ENCODE peak calls at places on chromosomes 12 and 14, in seven cellular contexts. J, B, V, R, A, L and U are unnamed samples.

GRCh38 chr14:104726600-104727451 is 2.8 kb downstream of the ADSS1 start:
- DNase-seq in L (no peak), V (no peak), A (no peak), J (no peak), R (no peak), B (no peak), U (no peak)

GRCh38 chr14:51533160-51533559 is 118.5 kb upstream of the FRMD6 start:
- DNase-seq in R (peak), V (no peak), A (no peak), L (peak), B (peak), J (no peak), U (no peak)

GRCh38 chr14:37931998-37932397 is 275.7 kb upstream of the SSTR1 start:
- DNase-seq in V (no peak), J (no peak), L (no peak), A (no peak), B (no peak), R (no peak), U (no peak)

GRCh38 chr12:123983822-123984485 is 10.9 kb downstream of the ZNF664 start:
- DNase-seq in J (no peak), A (no peak), R (peak), L (no peak), B (peak), V (peak), U (peak)

GRCh38 chr14:54606178-54606577 is 39.2 kb downstream of the SAMD4A start:
- DNase-seq in J (no peak), V (no peak), A (peak), L (no peak), R (no peak), B (peak), U (no peak)

GRCh38 chr12:76470028-76470939 is 89.3 kb downstream of the OSBPL8 start:
- DNase-seq in B (peak), V (peak), L (peak), A (no peak), J (peak), R (peak), U (peak)

GRCh38 chr14:104049576-104050240 is 35.8 kb upstream of the ASPG start:
- DNase-seq in B (no peak), V (no peak), J (no peak), A (peak), R (no peak), L (no peak), U (no peak)

GRCh38 chr12:77835982-77836381 is 5.3 kb downstream of the NAV3 start:
- DNase-seq in J (no peak), B (no peak), A (no peak), L (no peak), V (no peak), R (peak), U (no peak)

GRCh38 chr12:31491819-31492598 is 98.9 kb downstream of the DENND5B start:
- DNase-seq in A (no peak), V (peak), L (no peak), R (peak), B (peak), J (no peak), U (no peak)

GRCh38 chr14:24804813-24805212 is 170.8 kb upstream of the GZMB start:
- DNase-seq in B (no peak), V (no peak), R (no peak), L (no peak), A (no peak), J (no peak), U (no peak)

GRCh38 chr12:120540445-120540844 is 6.3 kb downstream of the RNF10 start:
- DNase-seq in L (no peak), V (peak), B (no peak), A (no peak), R (peak), J (no peak), U (no peak)

GRCh38 chr12:104354868-104355570 is 51.5 kb downstream of the EID3 start:
- DNase-seq in V (no peak), L (no peak), A (no peak), B (no peak), J (no peak), R (no peak), U (no peak)

GRCh38 chr14:64438181-64438839 is 27.0 kb upstream of the AKAP5 start:
- DNase-seq in J (no peak), A (no peak), B (peak), L (peak), V (peak), R (peak), U (no peak)

GRCh38 chr14:45089813-45090212 is 5.9 kb downstream of the PRPF39 start:
- DNase-seq in V (peak), L (no peak), A (no peak), B (peak), R (no peak), J (no peak), U (peak)

GRCh38 chr14:90419200-90419599 is 22.4 kb downstream of the CALM1 start:
- DNase-seq in B (peak), J (no peak), A (peak), L (peak), V (peak), R (peak), U (no peak)

GRCh38 chr12:8780389-8780788 is 42.0 kb upstream of the A2ML1 start:
- DNase-seq in R (peak), B (peak), L (peak), J (no peak), V (peak), A (no peak), U (no peak)

GRCh38 chr12:113135178-113136127 is at the start of gene RASAL1:
- DNase-seq in A (peak), R (no peak), B (no peak), L (no peak), V (no peak), J (no peak), U (peak)

GRCh38 chr12:43063642-43064041 is 474.1 kb upstream of the PRICKLE1 start:
- DNase-seq in R (peak), A (no peak), B (no peak), L (peak), V (peak), J (no peak), U (no peak)

GRCh38 chr12:31572900-31573299 is 18.0 kb downstream of the DENND5B start:
- DNase-seq in J (no peak), A (no peak), V (no peak), B (no peak), R (no peak), L (no peak), U (no peak)

GRCh38 chr12:114395755-114396152 is 10.2 kb downstream of the TBX5 start:
- DNase-seq in B (peak), V (no peak), A (no peak), J (no peak), R (no peak), L (no peak), U (no peak)

GRCh38 chr14:73455294-73455693 is 3.1 kb downstream of the NUMB start:
- DNase-seq in J (no peak), A (no peak), B (no peak), R (no peak), L (no peak), V (no peak), U (no peak)

GRCh38 chr12:82688035-82688501 is 1.4 kb downstream of the TMTC2 start:
- DNase-seq in B (peak), L (no peak), R (peak), A (no peak), J (peak), V (peak), U (no peak)
- TF ChIP-seq CTCF in B (peak), L (no peak), R (no peak), A (no peak), J (peak), V (peak), U (no peak)

GRCh38 chr14:93137864-93138263 is 22.1 kb upstream of the ITPK1 start:
- DNase-seq in J (no peak), V (peak), L (no peak), A (peak), B (no peak), R (no peak), U (no peak)
- TF ChIP-seq CTCF in J (no peak), V (no peak), L (no peak), A (no peak), B (no peak), R (peak), U (no peak)

GRCh38 chr14:91523972-91524371 is 13.9 kb upstream of the PPP4R3A start:
- DNase-seq in V (no peak), J (no peak), L (no peak), R (no peak), A (no peak), B (no peak), U (no peak)
- TF ChIP-seq CTCF in V (no peak), J (peak), L (no peak), R (no peak), A (no peak), B (no peak), U (no peak)

DNA sequence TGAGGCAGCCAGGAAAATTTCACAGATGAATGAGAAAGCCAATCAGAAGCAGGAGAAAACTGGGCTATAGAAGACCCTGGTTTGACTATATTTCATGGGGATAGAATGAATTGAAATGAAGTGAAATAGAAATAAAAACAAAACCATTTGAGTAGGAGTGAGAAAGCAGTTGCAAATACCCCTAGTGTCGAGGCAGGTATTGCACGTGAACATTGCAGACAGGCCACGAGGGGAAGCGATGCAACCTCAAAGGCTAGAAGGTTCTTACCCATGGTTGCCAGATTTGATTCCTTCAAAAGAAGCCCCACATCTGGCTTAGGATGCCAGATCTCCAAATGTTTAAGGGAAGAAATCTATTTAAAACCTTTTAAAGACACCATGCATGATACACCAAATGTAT is 648.9 kb downstream of the VRK1 start:
- DNase-seq in R (no peak), A (no peak), B (no peak), V (no peak), J (no peak), L (no peak), U (no peak)
- TF ChIP-seq CTCF in R (no peak), A (no peak), B (no peak), V (no peak), J (peak), L (no peak), U (no peak)

DNA sequence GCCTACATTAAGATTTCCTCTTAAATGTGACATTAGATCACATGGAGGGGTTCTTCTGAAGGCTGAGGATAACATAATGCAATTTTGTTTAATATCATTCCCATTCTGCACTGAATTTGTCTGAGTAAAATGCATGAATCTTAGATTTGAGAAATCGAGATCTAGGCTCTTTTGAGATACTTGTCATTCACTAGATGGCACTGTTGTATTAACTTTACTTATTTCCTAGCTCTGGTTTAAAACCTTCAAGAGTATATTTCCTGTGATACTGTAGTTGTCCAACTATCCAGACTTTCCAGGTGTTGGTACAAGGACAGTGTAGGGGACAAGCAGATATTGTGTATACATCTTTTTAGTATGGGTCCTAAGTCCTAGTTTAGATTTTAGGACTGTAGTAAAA is 91.7 kb upstream of the SEL1L start:
- DNase-seq in B (peak), R (no peak), A (no peak), V (peak), L (no peak), J (no peak), U (peak)
- TF ChIP-seq CTCF in B (peak), R (no peak), A (peak), V (no peak), L (no peak), J (peak), U (peak)

DNA sequence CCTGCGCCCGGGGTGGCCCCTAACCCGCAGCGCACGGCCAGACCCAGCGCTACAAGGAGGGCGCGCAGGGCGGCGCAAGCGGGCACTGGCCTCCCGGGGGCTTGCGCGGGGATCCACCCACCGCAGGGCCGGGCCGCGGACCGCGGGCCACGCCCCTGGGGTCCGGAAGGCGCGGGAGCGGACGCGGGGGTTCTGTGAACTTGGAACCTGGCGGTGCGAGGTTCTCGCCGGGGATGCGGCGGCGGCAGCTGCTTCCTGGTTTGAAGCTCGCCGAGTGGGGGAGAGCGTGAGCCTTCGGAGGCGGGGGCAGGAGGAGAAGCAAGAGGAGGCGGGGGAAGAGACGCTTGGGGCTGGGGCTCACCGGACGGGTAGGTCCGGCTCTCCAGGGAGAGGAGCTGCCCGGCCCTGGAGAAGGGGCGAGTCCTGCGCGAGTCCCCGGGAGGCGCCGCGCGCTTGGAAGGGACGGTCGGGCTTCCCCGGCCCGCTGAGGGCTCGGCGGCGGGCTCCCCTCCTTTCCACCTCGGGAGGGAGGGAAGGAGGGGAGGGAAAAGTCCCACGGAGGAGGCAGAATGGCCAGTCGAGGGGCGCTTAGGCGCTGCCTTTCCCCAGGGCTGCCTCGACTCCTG is at the start of gene PRKCH:
- DNase-seq in B (no peak), J (no peak), A (peak), R (peak), L (no peak), V (peak), U (peak)
- TF ChIP-seq CTCF in B (no peak), J (peak), A (no peak), R (no peak), L (peak), V (peak), U (peak)

DNA sequence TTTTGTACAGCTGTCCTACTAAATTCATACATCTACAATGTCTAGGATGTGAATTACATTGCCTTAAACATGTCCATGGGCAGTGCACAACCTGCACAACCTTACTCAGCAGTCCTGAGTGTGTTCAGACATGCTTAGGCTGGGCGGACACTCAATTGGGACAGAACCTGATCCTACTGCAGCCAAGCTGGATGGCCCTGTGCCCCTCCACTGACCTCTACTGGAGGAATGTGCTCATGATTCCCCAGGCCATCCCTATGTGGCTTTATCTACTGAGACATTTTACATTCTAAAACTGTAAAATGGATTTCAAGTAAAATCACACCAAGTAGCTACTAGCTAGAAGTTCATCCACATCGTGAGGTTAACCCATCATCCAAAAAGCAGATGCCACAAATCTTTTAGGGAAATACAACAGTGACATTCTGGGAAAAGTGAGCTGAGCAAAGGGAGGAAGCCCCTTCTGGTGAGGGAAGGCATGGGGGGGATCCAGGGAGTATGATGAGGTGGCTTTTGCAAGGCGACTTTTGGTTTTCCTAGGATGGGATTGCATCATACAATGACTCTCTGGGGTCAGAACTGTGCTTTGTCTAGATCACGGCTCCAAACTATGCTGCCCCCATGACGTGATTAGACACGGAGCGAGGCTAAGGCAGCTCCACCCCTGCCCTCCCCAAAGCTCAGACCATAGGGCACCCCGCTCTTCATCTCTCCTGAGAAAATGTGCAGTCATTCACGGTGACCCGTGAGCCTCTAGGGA is 911.7 kb upstream of the TMEM132C start:
- DNase-seq in J (no peak), A (no peak), B (peak), V (peak), R (peak), L (no peak), U (no peak)
- TF ChIP-seq CTCF in J (peak), A (no peak), B (peak), V (peak), R (peak), L (peak), U (no peak)

DNA sequence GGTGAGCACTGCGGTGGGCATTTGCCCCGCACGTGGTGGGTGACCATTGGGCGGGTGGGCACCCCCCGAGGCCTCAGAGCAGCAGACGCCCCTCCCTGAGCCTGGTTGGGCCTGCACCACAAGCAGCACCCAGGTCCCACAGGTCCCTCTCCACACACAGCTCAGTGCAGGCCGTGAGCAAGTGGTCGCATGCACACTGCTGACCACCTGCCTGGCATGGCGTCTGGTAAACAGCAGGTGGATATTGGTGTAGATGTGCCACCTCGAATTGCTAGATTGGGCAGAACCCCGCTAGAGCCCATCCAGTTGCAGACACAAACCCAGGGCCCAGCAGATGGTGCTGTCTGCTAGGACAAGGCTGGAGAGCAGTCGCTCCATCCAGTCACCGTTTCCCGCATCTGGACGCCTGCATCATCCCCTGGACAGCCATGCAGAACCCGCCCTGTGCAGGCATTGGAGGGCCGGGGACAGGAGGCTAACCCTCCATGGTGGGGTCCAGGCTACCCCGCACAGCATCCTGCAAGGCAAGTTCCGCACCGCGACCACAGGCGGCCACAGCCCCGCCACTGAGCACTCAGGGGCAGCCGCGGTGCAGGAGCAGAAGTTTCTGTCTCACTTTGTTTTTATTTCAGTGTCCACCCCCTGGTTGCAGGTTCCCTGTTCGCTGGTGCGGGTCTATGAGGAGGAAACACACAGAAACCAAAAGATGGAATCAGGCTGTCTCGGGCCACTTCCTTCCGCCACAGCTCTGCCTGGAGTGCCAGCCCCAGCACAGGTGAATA is 45.6 kb upstream of the RIMBP2 start:
- DNase-seq in A (peak), L (peak), R (peak), B (peak), J (no peak), V (peak), U (peak)
- TF ChIP-seq CTCF in A (peak), L (peak), R (peak), B (peak), J (peak), V (peak), U (peak)